ENCODE peak calls at places on chromosomes 13 and 19, in four cellular contexts. L is HepG2, G is GM12878, J is SK-N-SH. Q is an unnamed sample.

GRCh38 chr19:512548-513365 is 5.5 kb downstream of the TPGS1 start:
- DNase-seq in L (no peak), G (no peak), J (no peak), Q (peak)

GRCh38 chr19:11754663-11755062 is 12.1 kb upstream of the ZNF441 start:
- DNase-seq in L (no peak), G (no peak), J (no peak), Q (no peak)

GRCh38 chr13:97000295-97000925 is 6.1 kb upstream of the OXGR1 start:
- DNase-seq in L (no peak), G (no peak), J (no peak), Q (no peak)

GRCh38 chr13:31891472-31891871 is 140.1 kb upstream of the FRY start:
- DNase-seq in L (no peak), G (no peak), J (no peak), Q (no peak)

GRCh38 chr13:109332501-109333499 is 453.6 kb downstream of the IRS2 start:
- DNase-seq in L (no peak), G (no peak), J (no peak), Q (no peak)

GRCh38 chr19:32388393-32388724 is 17.2 kb upstream of the DPY19L3 start:
- DNase-seq in L (no peak), G (no peak), J (no peak), Q (no peak)

GRCh38 chr19:14494910-14495677 is 833 bp downstream of the GIPC1 start:
- DNase-seq in L (no peak), G (no peak), J (peak), Q (peak)

GRCh38 chr13:113854238-113855011 is 9.5 kb downstream of the GAS6 start:
- DNase-seq in L (no peak), G (no peak), J (no peak), Q (no peak)

GRCh38 chr13:98454389-98454881 is 122.5 kb downstream of the STK24 start:
- DNase-seq in L (peak), G (no peak), J (no peak), Q (no peak)

GRCh38 chr19:371501-372160 is 27.0 kb upstream of the MIER2 start:
- DNase-seq in L (no peak), G (no peak), J (peak), Q (no peak)

GRCh38 chr19:19297759-19298158 is 22.6 kb downstream of the SUGP1 start:
- DNase-seq in L (no peak), G (no peak), J (peak), Q (no peak)

GRCh38 chr13:36736119-36736726 is 62.4 kb downstream of the SERTM1 start:
- DNase-seq in L (peak), G (no peak), J (peak), Q (peak)
- TF ChIP-seq GABPA in L (no peak), G (no peak), J (no peak), Q (no peak)

GRCh38 chr19:39916236-39916635 is 18.2 kb downstream of the FCGBP start:
- DNase-seq in L (no peak), G (no peak), J (no peak), Q (no peak)

GRCh38 chr19:39916851-39917396 is 17.5 kb downstream of the FCGBP start:
- DNase-seq in L (no peak), G (no peak), J (no peak), Q (peak)

GRCh38 chr19:39915848-39916215 is 18.6 kb downstream of the FCGBP start:
- DNase-seq in L (no peak), G (no peak), J (no peak), Q (no peak)

GRCh38 chr19:39915101-39915847 is 19.2 kb downstream of the FCGBP start:
- DNase-seq in L (no peak), G (no peak), J (no peak), Q (no peak)

GRCh38 chr19:39913682-39914333 is 20.6 kb downstream of the FCGBP start:
- DNase-seq in L (no peak), G (no peak), J (no peak), Q (no peak)
- TF ChIP-seq RAD21 in L (no peak), G (no peak), J (no peak), Q (no peak)

DNA sequence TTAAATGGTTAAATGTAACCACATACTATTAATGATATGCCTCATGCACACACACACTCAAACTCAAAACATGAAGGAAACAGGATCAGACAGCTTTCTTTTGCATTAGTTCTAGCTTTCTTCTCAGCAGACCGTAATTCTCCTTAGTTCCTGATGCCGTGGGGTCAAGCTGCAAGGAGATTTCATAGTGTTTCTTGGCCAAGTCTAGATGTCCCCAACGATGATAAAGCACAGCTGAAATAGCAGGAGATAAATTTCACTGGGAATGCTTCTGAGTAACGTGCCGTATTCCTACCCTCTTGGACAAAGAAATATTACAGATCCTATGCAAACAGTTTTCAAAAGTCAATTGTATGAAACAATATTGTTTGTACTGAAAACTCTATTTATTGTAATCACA is 16.3 kb upstream of the GGACT start:
- DNase-seq in L (no peak), G (no peak), J (no peak), Q (no peak)
- TF ChIP-seq GABPA in L (no peak), G (no peak), J (no peak), Q (no peak)

GRCh38 chr19:51830263-51830662 is 35.3 kb downstream of the FPR3 start:
- DNase-seq in L (no peak), G (no peak), J (no peak), Q (peak)
- TF ChIP-seq RAD21 in L (no peak), G (no peak), J (no peak), Q (peak)

GRCh38 chr13:99982021-99982740 is 597 bp downstream of the ZIC2 start:
- DNase-seq in L (no peak), G (no peak), J (peak), Q (peak)
- TF ChIP-seq GABPA in L (no peak), G (no peak), J (no peak), Q (no peak)

GRCh38 chr19:45403781-45404556 is 900 bp downstream of the PPP1R13L start:
- DNase-seq in L (peak), G (no peak), J (peak), Q (peak)
- TF ChIP-seq RAD21 in L (peak), G (peak), J (no peak), Q (peak)

GRCh38 chr13:50650478-50650877 is 193.0 kb downstream of the DLEU7 start:
- DNase-seq in L (no peak), G (no peak), J (no peak), Q (no peak)

GRCh38 chr13:50646070-50646469 is 197.4 kb downstream of the DLEU7 start:
- DNase-seq in L (no peak), G (no peak), J (no peak), Q (no peak)

GRCh38 chr13:50644081-50644871 is 199.2 kb downstream of the DLEU7 start:
- DNase-seq in L (peak), G (no peak), J (no peak), Q (no peak)

GRCh38 chr13:50643055-50643454 is 200.4 kb downstream of the DLEU7 start:
- DNase-seq in L (no peak), G (no peak), J (no peak), Q (no peak)

DNA sequence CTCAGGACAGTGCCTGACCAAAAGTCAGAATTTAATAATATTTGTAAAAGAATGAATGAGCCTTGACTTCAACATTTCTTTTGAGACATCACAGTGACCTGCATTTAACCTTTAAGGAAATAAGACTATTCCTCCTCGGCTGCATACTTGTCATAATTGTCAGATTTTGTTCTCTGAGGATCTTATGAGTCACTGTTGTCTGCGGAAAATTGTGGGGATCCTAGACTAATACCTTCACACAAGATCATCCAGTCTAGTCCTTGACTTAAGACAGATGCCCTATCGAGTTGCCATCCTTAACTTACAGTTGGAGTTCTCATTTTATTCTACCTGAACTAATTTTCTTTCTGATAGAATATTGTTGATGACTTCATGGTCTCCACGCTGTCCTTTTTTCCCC is 198.4 kb downstream of the DLEU7 start:
- DNase-seq in L (no peak), G (no peak), J (no peak), Q (no peak)
- TF ChIP-seq GABPA in L (no peak), G (no peak), J (no peak), Q (no peak)